ENCODE peak calls at places on chromosomes 1 and 21, in eight cellular contexts. S is stimulated activated CD8-positive, alpha-beta memory T cell treated with anti-CD3 and anti-CD28 coated beads, Interleukin-12 subunit alpha, Interleukin-12 subunit beta, amount 100 ng/mL, for 4 hours; W is activated CD8-positive, alpha-beta memory T cell treated with anti-CD3 and anti-CD28 coated beads, Interleukin-2, amount 10 ng/mL, durations not matched to agents 7 days and 5 days; B is AG10803; P is NCI-H1417; Z is cardiac fibroblast; V is esophagus muscularis mucosa; D is NCI-H1092 treated with DMSO at 0.1 percent for 48 hours. A is an unnamed sample.

GRCh38 chr1:54465351-54465811 is 59.2 kb upstream of the SSBP3 start:
- DNase-seq in S (no peak), W (no peak), B (no peak), P (no peak), Z (no peak), V (no peak), D (no peak), A (no peak)

GRCh38 chr1:2205191-2205952 is 10.8 kb upstream of the FAAP20 start:
- DNase-seq in S (peak; percentile 85), W (peak; percentile 96), B (peak; percentile 94), P (peak; percentile 94), Z (peak; percentile 98), V (peak; percentile 100), D (peak; percentile 63), A (peak; percentile 95)

GRCh38 chr1:17539526-17540254 is at the start of gene ARHGEF10L:
- DNase-seq in S (no peak), W (no peak), B (peak; percentile 25), P (peak; percentile 56), Z (no peak), V (no peak), D (no peak), A (no peak)

GRCh38 chr21:26050857-26051256 is 119.7 kb downstream of the APP start:
- DNase-seq in S (no peak), W (no peak), B (no peak), P (no peak), Z (no peak), V (no peak), D (no peak), A (no peak)

GRCh38 chr1:46673749-46674182 is 2.1 kb downstream of the TEX38 start:
- DNase-seq in S (no peak), W (peak; percentile 60), B (no peak), P (no peak), Z (peak; percentile 21), V (no peak), D (no peak), A (peak; percentile 75)

GRCh38 chr1:199909137-199909536 is 118.4 kb upstream of the NR5A2 start:
- DNase-seq in S (no peak), W (no peak), B (peak; percentile 12), P (peak; percentile 11), Z (peak; percentile 3), V (no peak), D (no peak), A (no peak)

GRCh38 chr1:14183312-14183711 is 415.2 kb upstream of the KAZN start:
- DNase-seq in S (no peak), W (no peak), B (no peak), P (no peak), Z (no peak), V (no peak), D (no peak), A (no peak)

GRCh38 chr1:56068908-56069307 is 510.5 kb downstream of the PLPP3 start:
- DNase-seq in S (no peak), W (no peak), B (peak; percentile 65), P (no peak), Z (peak; percentile 41), V (no peak), D (no peak), A (no peak)

GRCh38 chr1:2393471-2393877 is 1.8 kb downstream of the RER1 start:
- DNase-seq in S (no peak), W (no peak), B (no peak), P (no peak), Z (no peak), V (no peak), D (no peak), A (no peak)

GRCh38 chr1:28512058-28512611 is 6.3 kb downstream of the RCC1 start:
- DNase-seq in S (no peak), W (no peak), B (no peak), P (no peak), Z (peak; percentile 27), V (no peak), D (no peak), A (no peak)

GRCh38 chr1:55131801-55132200 is 83.4 kb downstream of the USP24 start:
- DNase-seq in S (no peak), W (no peak), B (peak; percentile 21), P (no peak), Z (no peak), V (no peak), D (no peak), A (no peak)

GRCh38 chr1:46084553-46085448 is 47.6 kb downstream of the PIK3R3 start:
- DNase-seq in S (no peak), W (no peak), B (peak; percentile 11), P (peak; percentile 12), Z (no peak), V (no peak), D (no peak), A (no peak)

GRCh38 chr1:3312894-3313578 is 141.4 kb upstream of the ARHGEF16 start:
- DNase-seq in S (peak; percentile 27), W (peak; percentile 56), B (peak; percentile 98), P (no peak), Z (peak; percentile 98), V (peak; percentile 98), D (no peak), A (peak; percentile 45)

GRCh38 chr1:109307363-109308021 is 681 bp upstream of the MYBPHL start:
- DNase-seq in S (no peak), W (no peak), B (no peak), P (peak; percentile 89), Z (no peak), V (no peak), D (peak; percentile 32), A (peak; percentile 24)

GRCh38 chr1:164061528-164061927 is 497.5 kb upstream of the PBX1 start:
- DNase-seq in S (no peak), W (no peak), B (no peak), P (no peak), Z (no peak), V (no peak), D (no peak), A (no peak)

GRCh38 chr21:41245509-41246135 is 71.0 kb upstream of the FAM3B start:
- DNase-seq in S (no peak), W (no peak), B (no peak), P (no peak), Z (no peak), V (no peak), D (no peak), A (no peak)

A was measured in erythroblast.